ENCODE peak calls at places on chromosomes 13 and 19, in eight cellular contexts. Q is LoVo; H is neural progenitor cell; I is activated CD4-positive, alpha-beta T cell treated with anti-CD3 and anti-CD28 coated beads, Interleukin-2, amount 10 ng/mL, durations not matched to agents 7 days and 5 days; U is neural crest cell; S is stimulated activated effector memory CD8-positive, alpha-beta T cell treated with anti-CD3 and anti-CD28 coated beads, Interleukin-12 subunit alpha, Interleukin-12 subunit beta, amount 100 ng/mL, for 72 hours; R is endothelial cell; L is CD4-positive, CD25-positive, alpha-beta regulatory T cell. Y is an unnamed sample.

GRCh38 chr13:92842145-92842544 is 384.5 kb upstream of the GPC6 start:
- DNase-seq in S (no peak), I (no peak), L (no peak), R (no peak), U (no peak), Q (no peak), H (no peak), Y (peak)

GRCh38 chr13:99774644-99775043 is 196.9 kb downstream of the ZIC5 start:
- DNase-seq in U (no peak), L (no peak), S (no peak), R (no peak), H (no peak), Q (no peak), I (no peak), Y (no peak)

GRCh38 chr13:51822106-51822840 is 18.3 kb upstream of the DHRS12 start:
- DNase-seq in L (no peak), R (no peak), Q (no peak), H (no peak), S (no peak), I (no peak), U (no peak), Y (no peak)

GRCh38 chr13:59651479-59651878 is 512.2 kb downstream of the DIAPH3 start:
- DNase-seq in Q (no peak), S (no peak), R (no peak), L (no peak), I (no peak), H (no peak), U (no peak), Y (no peak)

GRCh38 chr19:46946611-46947238 is 72.9 kb upstream of the NPAS1 start:
- DNase-seq in S (no peak), U (no peak), H (no peak), I (no peak), L (no peak), R (no peak), Q (no peak), Y (no peak)

GRCh38 chr13:112711528-112712265 is 21.9 kb downstream of the ATP11A start:
- DNase-seq in H (peak), I (no peak), Q (peak), U (peak), L (no peak), S (no peak), R (peak), Y (peak)

GRCh38 chr19:49210108-49210900 is 52.7 kb downstream of the TRPM4 start:
- DNase-seq in L (no peak), I (peak), H (peak), S (no peak), U (no peak), R (peak), Q (no peak), Y (peak)

GRCh38 chr19:294819-295686 is 3.9 kb upstream of the PLPP2 start:
- DNase-seq in H (peak), Q (peak), L (peak), U (peak), S (peak), I (peak), R (peak), Y (peak)

GRCh38 chr19:2574971-2575630 is 99.2 kb downstream of the GADD45B start:
- DNase-seq in H (no peak), L (no peak), I (no peak), S (no peak), U (no peak), Q (no peak), R (no peak), Y (no peak)

GRCh38 chr19:34957830-34958751 is 5.9 kb downstream of the ZNF792 start:
- DNase-seq in U (no peak), L (no peak), R (no peak), S (no peak), I (no peak), H (no peak), Q (no peak), Y (no peak)

GRCh38 chr19:57830071-57830602 is at the start of gene ZNF587B:
- DNase-seq in R (peak), H (peak), Q (no peak), I (peak), S (peak), L (no peak), U (peak), Y (peak)

GRCh38 chr19:34480971-34481821 is at the start of gene WTIP:
- DNase-seq in Q (no peak), I (no peak), R (peak), U (peak), H (peak), L (no peak), S (no peak), Y (peak)

GRCh38 chr19:35879770-35880317 is 11.5 kb downstream of the APLP1 start:
- DNase-seq in Q (peak), S (peak), L (peak), R (peak), I (peak), U (peak), H (peak), Y (peak)

GRCh38 chr19:55265173-55265572 is 6.4 kb upstream of the PPP6R1 start:
- DNase-seq in R (no peak), I (no peak), U (no peak), S (no peak), Q (no peak), L (no peak), H (no peak), Y (no peak)

GRCh38 chr19:3314962-3315675 is 51.3 kb upstream of the NFIC start:
- DNase-seq in H (no peak), R (no peak), Q (no peak), L (no peak), I (no peak), S (no peak), U (no peak), Y (no peak)